ENCODE peak calls at places on chromosomes 2 and 18, in four cellular contexts. N is heart left ventricle, M is cardiac muscle cell, J is endothelial cell of umbilical vein. V is an unnamed sample.

GRCh38 chr2:183093857-183094657 is 15.5 kb downstream of the DUSP19 start:
- DNase-seq in N (no peak), M (peak; percentile 63), J (peak; percentile 18), V (no peak)

GRCh38 chr2:173193925-173194324 is 118.3 kb downstream of the MAP3K20 start:
- DNase-seq in N (no peak), M (no peak), J (no peak), V (no peak)

GRCh38 chr2:226579519-226579918 is 220.1 kb downstream of the IRS1 start:
- DNase-seq in N (no peak), M (no peak), J (no peak), V (no peak)

GRCh38 chr2:23691576-23691975 is 235.3 kb downstream of the ATAD2B start:
- DNase-seq in N (no peak), M (no peak), J (no peak), V (no peak)

GRCh38 chr2:170495896-170496295 is 219.2 kb upstream of the SP5 start:
- DNase-seq in N (no peak), M (no peak), J (no peak), V (no peak)

GRCh38 chr2:64950226-64951160 is 38.7 kb upstream of the SLC1A4 start:
- DNase-seq in N (no peak), M (no peak), J (no peak), V (no peak)

GRCh38 chr2:215983581-215984351 is 29.6 kb downstream of the MREG start:
- DNase-seq in N (no peak), M (no peak), J (no peak), V (no peak)

GRCh38 chr18:55402731-55403405 is 185.1 kb downstream of the TCF4 start:
- DNase-seq in N (no peak), M (peak; percentile 62), J (peak; percentile 97), V (no peak)

GRCh38 chr2:239181074-239181581 is 219.7 kb downstream of the HDAC4 start:
- DNase-seq in N (no peak), M (no peak), J (no peak), V (no peak)

GRCh38 chr2:46329803-46330775 is 32.9 kb downstream of the EPAS1 start:
- DNase-seq in N (no peak), M (peak; percentile 90), J (no peak), V (no peak)

GRCh38 chr2:176508984-176509383 is 239.7 kb downstream of the MTX2 start:
- DNase-seq in N (no peak), M (peak; percentile 34), J (no peak), V (no peak)

GRCh38 chr2:227703280-227703732 is 14.5 kb downstream of the SLC19A3 start:
- DNase-seq in N (no peak), M (peak; percentile 72), J (no peak), V (no peak)

GRCh38 chr2:68734688-68735525 is at the start of gene ARHGAP25:
- DNase-seq in N (peak; percentile 24), M (no peak), J (no peak), V (peak; percentile 22)

GRCh38 chr2:102773149-102773706 is 11.4 kb downstream of the TMEM182 start:
- DNase-seq in N (no peak), M (no peak), J (no peak), V (no peak)

GRCh38 chr18:12092398-12093229 is 1.0 kb upstream of the ANKRD62 start:
- DNase-seq in N (no peak), M (no peak), J (no peak), V (no peak)

GRCh38 chr18:64929026-64929425 is 780.1 kb upstream of the LINC00305 start:
- DNase-seq in N (no peak), M (no peak), J (no peak), V (no peak)

GRCh38 chr2:205657579-205657978 is 24.7 kb upstream of the NRP2 start:
- DNase-seq in N (no peak), M (peak; percentile 83), J (no peak), V (no peak)

GRCh38 chr18:27863780-27864430 is 313.0 kb downstream of the CDH2 start:
- DNase-seq in N (no peak), M (no peak), J (no peak), V (peak; percentile 6)

GRCh38 chr2:237012577-237013237 is 73.0 kb upstream of the COPS8 start:
- DNase-seq in N (no peak), M (peak; percentile 97), J (peak; percentile 96), V (no peak)

GRCh38 chr2:216142540-216142939 is 33.4 kb downstream of the XRCC5 start:
- DNase-seq in N (no peak), M (no peak), J (no peak), V (no peak)

GRCh38 chr2:63124209-63124608 is 73.6 kb downstream of the OTX1 start:
- DNase-seq in N (no peak), M (no peak), J (no peak), V (no peak)

GRCh38 chr2:96374211-96374951 is 38.8 kb downstream of the NCAPH start:
- DNase-seq in N (peak; percentile 70), M (peak; percentile 44), J (peak; percentile 79), V (peak; percentile 25)

GRCh38 chr18:79402977-79403722 is 7.4 kb downstream of the NFATC1 start:
- DNase-seq in N (peak; percentile 79), M (peak; percentile 36), J (peak; percentile 75), V (peak; percentile 79)

GRCh38 chr2:213285404-213285803 is 1.1 kb downstream of the SPAG16 start:
- DNase-seq in N (no peak), M (no peak), J (no peak), V (no peak)

GRCh38 chr2:128477891-128478290 is 159.2 kb upstream of the HS6ST1 start:
- DNase-seq in N (no peak), M (no peak), J (no peak), V (no peak)

GRCh38 chr18:8529609-8530008 is 79.6 kb upstream of the RAB12 start:
- DNase-seq in N (no peak), M (no peak), J (no peak), V (no peak)

GRCh38 chr2:240511351-240512108 is 46.3 kb downstream of the ANKMY1 start:
- DNase-seq in N (no peak), M (no peak), J (no peak), V (no peak)

GRCh38 chr2:10009811-10010781 is 33.3 kb upstream of the KLF11 start:
- DNase-seq in N (peak; percentile 85), M (peak; percentile 77), J (no peak), V (peak; percentile 90)

GRCh38 chr2:225090746-225091145 is 48.5 kb upstream of the DOCK10 start:
- DNase-seq in N (no peak), M (no peak), J (no peak), V (no peak)
- H3K4me1 ChIP-seq in N (no peaks in the 10 kb centered on the region), M (no peaks in the 10 kb centered on the region), J (no peaks in the 10 kb centered on the region), V (no peaks in the 10 kb centered on the region)

GRCh38 chr2:53576361-53576620 is 191.3 kb upstream of the CHAC2 start:
- DNase-seq in N (no peak), M (no peak), J (no peak), V (no peak)
- H3K27ac ChIP-seq in N (no peak overlapping the region), M (no peak overlapping the region), J (no peak overlapping the region), V (no peak overlapping the region)

GRCh38 chr2:221572180-221572820 is at the start of gene EPHA4:
- DNase-seq in N (peak; percentile 92), M (peak; percentile 94), J (peak; percentile 94), V (peak; percentile 90)
- TF ChIP-seq CTCF in N (no peak), M (peak; percentile 20), J (no peak), V (peak; percentile 53)

DNA sequence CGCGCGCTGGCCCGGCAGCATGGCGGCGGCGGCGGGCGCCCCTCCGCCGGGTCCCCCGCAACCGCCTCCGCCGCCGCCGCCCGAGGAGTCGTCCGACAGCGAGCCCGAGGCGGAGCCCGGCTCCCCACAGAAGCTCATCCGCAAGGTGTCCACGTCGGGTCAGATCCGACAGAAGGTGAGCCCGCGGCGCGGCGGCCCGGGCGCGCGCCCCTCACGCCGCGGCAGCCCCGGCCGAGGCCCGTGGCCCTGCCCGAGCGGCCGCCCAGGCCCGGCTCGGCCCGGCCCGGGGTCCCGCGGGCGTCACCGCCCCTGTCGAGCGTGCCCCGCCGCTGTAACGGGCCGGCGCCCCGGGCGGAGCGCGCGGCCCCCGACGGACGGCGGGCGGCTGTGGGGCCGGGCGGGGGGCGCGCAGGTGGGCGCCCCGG is 218 bp downstream of the DGKD start:
- DNase-seq in N (no peak), M (no peak), J (no peak), V (no peak)
- H3K4me1 ChIP-seq in N (peaks cover 38% of the 10 kb centered on the region), M (peaks cover 18% of the 10 kb centered on the region), J (peaks cover 23% of the 10 kb centered on the region), V (peaks cover 43% of the 10 kb centered on the region)

DNA sequence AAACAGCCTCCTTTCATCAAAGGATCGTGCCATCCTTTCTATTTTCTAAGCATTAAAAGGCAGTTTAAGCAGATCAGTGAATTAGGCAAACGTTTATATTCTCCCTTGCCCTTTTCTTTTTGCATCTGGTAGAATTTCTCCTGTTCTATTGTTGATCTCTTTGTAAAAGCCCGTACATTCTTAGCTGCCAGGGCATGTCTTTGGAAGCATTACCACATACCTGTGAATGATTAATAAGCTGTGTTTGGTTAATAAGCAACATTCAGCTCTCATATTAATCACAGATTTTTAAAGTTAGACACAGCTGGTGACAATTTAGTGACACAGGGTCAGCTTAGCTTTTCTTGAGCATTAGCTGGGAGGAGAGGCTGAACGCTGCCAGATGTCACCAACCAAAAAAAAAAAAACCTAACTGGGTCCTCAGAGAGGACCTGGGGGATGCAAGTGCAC is 33.8 kb upstream of the CYP1B1 start:
- DNase-seq in N (no peak), M (no peak), J (no peak), V (no peak)
- H3K27ac ChIP-seq in N (no peak overlapping the region), M (no peak overlapping the region), J (no peak overlapping the region), V (no peak overlapping the region)

GRCh38 chr2:43021791-43022500 is 204.5 kb downstream of the ZFP36L2 start:
- DNase-seq in N (no peak), M (no peak), J (no peak), V (no peak)
- TF ChIP-seq CTCF in N (no peak), M (peak; percentile 23), J (peak; percentile 24), V (peak; percentile 14)

GRCh38 chr2:126879348-126880261 is 19.1 kb upstream of the TEX51 start:
- DNase-seq in N (peak; percentile 5), M (no peak), J (no peak), V (no peak)
- H3K4me1 ChIP-seq in N (no peaks in the 10 kb centered on the region), M (no peaks in the 10 kb centered on the region), J (no peaks in the 10 kb centered on the region), V (no peaks in the 10 kb centered on the region)

V was measured in heart right ventricle.